ENCODE peak calls at places on chromosomes 16 and 17, in seven cellular contexts. D is mesothelial cell of epicardium, Q is body of pancreas, U is upper lobe of right lung, X is heart left ventricle, K is IMR-90, S is fibroblast of pulmonary artery. E is an unnamed sample.

GRCh38 chr16:49442805-49443204 is 69.2 kb downstream of the C16orf78 start:
- DNase-seq in D (no peak), Q (no peak), U (no peak), X (no peak), K (no peak), S (no peak), E (no peak)

GRCh38 chr16:3088450-3088849 is 10.6 kb downstream of the ZSCAN10 start:
- DNase-seq in D (no peak), Q (no peak), U (no peak), X (no peak), K (no peak), S (no peak), E (no peak)

GRCh38 chr16:55710466-55710865 is 54.7 kb downstream of the SLC6A2 start:
- DNase-seq in D (no peak), Q (no peak), U (no peak), X (no peak), K (no peak), S (peak), E (no peak)

GRCh38 chr16:74760007-74760767 is 14.4 kb downstream of the FA2H start:
- DNase-seq in D (no peak), Q (no peak), U (peak), X (no peak), K (peak), S (no peak), E (no peak)

GRCh38 chr16:82124651-82125050 is 45.4 kb downstream of the MPHOSPH6 start:
- DNase-seq in D (no peak), Q (no peak), U (no peak), X (no peak), K (no peak), S (no peak), E (no peak)

GRCh38 chr16:80735846-80736245 is 68.6 kb downstream of the CDYL2 start:
- DNase-seq in D (no peak), Q (no peak), U (no peak), X (no peak), K (no peak), S (no peak), E (no peak)

GRCh38 chr17:47119746-47120520 is 69.2 kb downstream of the CDC27 start:
- DNase-seq in D (no peak), Q (no peak), U (no peak), X (no peak), K (peak), S (peak), E (no peak)

GRCh38 chr17:75501378-75502071 is 13.8 kb downstream of the CASKIN2 start:
- DNase-seq in D (no peak), Q (no peak), U (no peak), X (peak), K (no peak), S (no peak), E (no peak)

GRCh38 chr16:68564367-68564985 is 25.4 kb downstream of the ZFP90 start:
- DNase-seq in D (no peak), Q (no peak), U (no peak), X (no peak), K (peak), S (peak), E (no peak)

GRCh38 chr16:88309905-88310259 is 72.9 kb upstream of the ZNF469 start:
- DNase-seq in D (no peak), Q (no peak), U (no peak), X (no peak), K (no peak), S (no peak), E (no peak)

GRCh38 chr17:48333034-48333491 is 97.0 kb downstream of the SKAP1 start:
- DNase-seq in D (no peak), Q (no peak), U (no peak), X (no peak), K (peak), S (peak), E (no peak)

GRCh38 chr16:47925811-47926460 is 229.9 kb downstream of the ABCC12 start:
- DNase-seq in D (no peak), Q (no peak), U (no peak), X (no peak), K (peak), S (no peak), E (no peak)

GRCh38 chr17:38730526-38731379 is 612 bp downstream of the CISD3 start:
- DNase-seq in D (peak), Q (peak), U (peak), X (peak), K (peak), S (peak), E (peak)

GRCh38 chr17:33712120-33712519 is 419.0 kb upstream of the ASIC2 start:
- DNase-seq in D (no peak), Q (no peak), U (no peak), X (no peak), K (no peak), S (no peak), E (no peak)

GRCh38 chr17:45298546-45299285 is 18.1 kb downstream of the MAP3K14 start:
- DNase-seq in D (no peak), Q (no peak), U (no peak), X (no peak), K (no peak), S (no peak), E (no peak)

GRCh38 chr16:55437627-55438026 is 41.4 kb upstream of the MMP2 start:
- DNase-seq in D (no peak), Q (no peak), U (no peak), X (no peak), K (peak), S (peak), E (no peak)

GRCh38 chr17:55726440-55726839 is 3.8 kb upstream of the TMEM100 start:
- DNase-seq in D (no peak), Q (no peak), U (no peak), X (peak), K (peak), S (peak), E (no peak)

GRCh38 chr17:40857535-40857934 is 9.5 kb downstream of the KRT12 start:
- DNase-seq in D (no peak), Q (no peak), U (no peak), X (no peak), K (peak), S (no peak), E (no peak)

GRCh38 chr17:4232168-4232813 is 31.5 kb downstream of the ANKFY1 start:
- DNase-seq in D (no peak), Q (no peak), U (no peak), X (no peak), K (peak), S (peak), E (no peak)

GRCh38 chr16:24950275-24950674 is 64.9 kb downstream of the ARHGAP17 start:
- DNase-seq in D (no peak), Q (no peak), U (no peak), X (no peak), K (peak), S (peak), E (no peak)

GRCh38 chr17:50356892-50357510 is 11.1 kb downstream of the XYLT2 start:
- DNase-seq in D (no peak), Q (no peak), U (no peak), X (no peak), K (no peak), S (no peak), E (no peak)

GRCh38 chr17:73595068-73595865 is 49.0 kb downstream of the SDK2 start:
- DNase-seq in D (peak), Q (no peak), U (peak), X (peak), K (no peak), S (no peak), E (peak)

GRCh38 chr16:85381738-85382592 is 231.2 kb upstream of the GSE1 start:
- DNase-seq in D (no peak), Q (no peak), U (no peak), X (no peak), K (peak), S (no peak), E (no peak)

GRCh38 chr16:80844368-80844767 is 40.0 kb upstream of the CDYL2 start:
- DNase-seq in D (no peak), Q (no peak), U (no peak), X (no peak), K (no peak), S (no peak), E (no peak)

DNA sequence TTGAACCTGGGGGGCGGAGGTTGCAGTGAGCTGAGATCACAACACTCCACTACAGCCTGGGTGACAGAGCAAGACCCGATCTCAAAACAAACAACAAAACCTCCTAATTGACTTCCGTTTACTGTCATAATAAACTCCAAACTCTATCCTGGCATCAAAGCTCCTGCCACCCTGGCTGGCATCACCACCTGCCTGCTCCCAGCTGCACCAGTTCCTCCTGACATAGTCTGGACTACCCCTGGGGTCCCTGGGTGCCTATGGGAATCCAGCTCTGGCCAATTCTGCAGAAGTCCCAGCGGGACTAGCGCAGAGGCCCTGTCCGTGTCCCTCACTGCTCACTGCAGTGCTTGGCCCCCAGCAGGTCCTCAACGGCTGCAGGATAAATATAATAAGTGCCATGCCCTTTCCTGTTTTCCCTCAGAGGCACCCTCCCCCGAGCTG is 725 bp downstream of the NTHL1 start:
- DNase-seq in D (no peak), Q (no peak), U (no peak), X (no peak), K (no peak), S (no peak), E (no peak)
- TF ChIP-seq CTCF in D (no peak), Q (no peak), U (no peak), X (no peak), K (peak), S (no peak), E (no peak)

GRCh38 chr17:19303367-19303776 is 59.2 kb downstream of the B9D1 start:
- DNase-seq in D (no peak), Q (no peak), U (peak), X (no peak), K (no peak), S (no peak), E (no peak)
- TF ChIP-seq CTCF in D (no peak), Q (no peak), U (no peak), X (no peak), K (no peak), S (no peak), E (no peak)

DNA sequence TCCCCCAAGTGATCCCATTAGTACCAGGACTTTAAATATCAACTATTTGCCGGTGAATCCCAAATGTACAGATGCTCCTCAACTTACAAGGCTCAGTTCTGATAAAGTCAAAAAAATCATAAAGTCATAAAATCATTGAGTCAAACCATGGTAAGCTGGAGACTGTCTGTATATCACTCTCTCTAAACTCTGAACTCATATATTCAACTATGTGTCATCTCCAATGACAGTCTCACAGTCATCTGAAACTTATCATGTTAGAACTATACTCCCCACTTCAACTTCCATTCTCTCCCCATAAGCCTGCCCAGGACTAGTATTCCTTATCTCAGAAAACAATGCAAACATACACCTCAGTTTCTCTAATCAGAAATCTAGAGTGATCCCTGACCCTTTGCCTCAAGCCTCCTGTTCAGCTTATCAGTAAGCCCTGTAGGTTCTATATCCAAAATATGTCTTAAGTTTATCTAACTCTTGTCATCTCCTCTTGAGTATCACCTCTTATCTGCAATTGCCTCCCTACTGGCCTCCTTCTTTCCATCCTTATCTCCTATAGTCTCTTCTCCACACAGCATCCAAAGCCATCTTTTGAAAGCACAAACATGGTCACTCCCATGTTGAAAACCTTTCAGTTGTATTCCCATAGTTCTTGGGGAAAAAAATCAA is 55.0 kb downstream of the SSH2 start:
- DNase-seq in D (no peak), Q (no peak), U (no peak), X (no peak), K (no peak), S (no peak), E (no peak)
- TF ChIP-seq CTCF in D (no peak), Q (no peak), U (no peak), X (no peak), K (no peak), S (no peak), E (no peak)

GRCh38 chr16:1771864-1772361 is 570 bp upstream of the NME3 start:
- DNase-seq in D (no peak), Q (no peak), U (no peak), X (no peak), K (no peak), S (no peak), E (no peak)

GRCh38 chr16:1772362-1772907 is at the start of gene EME2:
- DNase-seq in D (no peak), Q (no peak), U (no peak), X (no peak), K (peak), S (no peak), E (peak)

GRCh38 chr16:1774456-1774795 is 1.5 kb upstream of the MRPS34 start:
- DNase-seq in D (no peak), Q (no peak), U (no peak), X (no peak), K (no peak), S (no peak), E (no peak)

GRCh38 chr16:1773703-1774455 is 945 bp upstream of the MRPS34 start:
- DNase-seq in D (no peak), Q (peak), U (no peak), X (peak), K (peak), S (no peak), E (peak)

DNA sequence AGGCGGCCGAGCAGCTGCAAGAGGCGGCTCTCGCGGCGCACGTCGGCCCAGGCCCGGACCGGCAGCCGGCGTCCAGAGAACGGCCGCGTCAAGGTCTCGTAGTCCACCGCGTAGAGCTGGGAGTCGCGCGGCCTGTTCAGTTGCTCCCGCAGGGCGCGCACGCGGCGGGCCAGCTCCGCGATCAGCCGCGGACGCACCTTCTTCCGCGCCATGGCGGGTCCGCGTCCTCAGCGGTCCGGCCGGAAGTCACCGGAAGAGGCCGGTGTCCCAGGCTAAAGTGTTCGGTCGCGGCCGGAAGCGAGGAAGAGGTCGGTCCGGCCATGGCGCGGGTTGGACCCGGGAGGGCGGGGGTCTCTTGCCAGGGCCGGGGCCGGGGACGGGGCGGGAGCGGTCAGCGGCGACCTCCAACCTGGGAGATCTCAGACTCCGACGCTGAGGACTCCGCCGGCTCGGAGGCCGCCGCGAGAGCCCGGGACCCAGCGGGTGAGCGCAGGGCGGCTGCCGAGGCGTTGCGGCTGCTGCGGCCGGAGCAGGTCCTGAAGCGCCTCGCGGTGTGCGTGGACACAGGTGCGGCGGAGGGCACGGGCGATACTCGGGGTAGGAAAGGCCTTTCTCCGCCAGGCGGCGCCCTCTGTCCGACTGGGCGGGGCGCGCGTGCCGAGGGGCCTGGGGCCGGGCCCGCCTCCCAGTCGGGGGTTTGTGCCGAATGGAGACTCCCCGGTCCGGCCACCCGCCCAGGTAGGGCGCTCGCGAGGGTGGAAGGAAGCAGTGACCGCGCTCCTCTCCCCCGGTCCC is at the start of gene MRPS34:
- DNase-seq in D (peak), Q (peak), U (peak), X (peak), K (peak), S (peak), E (peak)
- TF ChIP-seq CTCF in D (peak), Q (peak), U (peak), X (peak), K (peak), S (peak), E (peak)

GRCh38 chr16:70766176-70766575 is 34.8 kb downstream of the VAC14 start:
- DNase-seq in D (no peak), Q (no peak), U (no peak), X (peak), K (no peak), S (no peak), E (no peak)
- TF ChIP-seq CTCF in D (no peak), Q (no peak), U (no peak), X (no peak), K (no peak), S (no peak), E (no peak)

GRCh38 chr17:17134952-17135340 is 71.2 kb downstream of the PLD6 start:
- DNase-seq in D (no peak), Q (no peak), U (no peak), X (peak), K (no peak), S (no peak), E (no peak)

GRCh38 chr17:17140590-17140980 is 65.5 kb downstream of the PLD6 start:
- DNase-seq in D (no peak), Q (no peak), U (no peak), X (no peak), K (peak), S (peak), E (no peak)

GRCh38 chr17:17139972-17140589 is 66.1 kb downstream of the PLD6 start:
- DNase-seq in D (no peak), Q (no peak), U (no peak), X (no peak), K (no peak), S (no peak), E (no peak)

GRCh38 chr17:17141279-17141678 is 64.9 kb downstream of the PLD6 start:
- DNase-seq in D (no peak), Q (no peak), U (no peak), X (no peak), K (no peak), S (no peak), E (no peak)

GRCh38 chr17:17137731-17138585 is 68.2 kb downstream of the PLD6 start:
- DNase-seq in D (no peak), Q (no peak), U (no peak), X (no peak), K (no peak), S (no peak), E (no peak)
- TF ChIP-seq CTCF in D (no peak), Q (no peak), U (no peak), X (no peak), K (no peak), S (no peak), E (no peak)

DNA sequence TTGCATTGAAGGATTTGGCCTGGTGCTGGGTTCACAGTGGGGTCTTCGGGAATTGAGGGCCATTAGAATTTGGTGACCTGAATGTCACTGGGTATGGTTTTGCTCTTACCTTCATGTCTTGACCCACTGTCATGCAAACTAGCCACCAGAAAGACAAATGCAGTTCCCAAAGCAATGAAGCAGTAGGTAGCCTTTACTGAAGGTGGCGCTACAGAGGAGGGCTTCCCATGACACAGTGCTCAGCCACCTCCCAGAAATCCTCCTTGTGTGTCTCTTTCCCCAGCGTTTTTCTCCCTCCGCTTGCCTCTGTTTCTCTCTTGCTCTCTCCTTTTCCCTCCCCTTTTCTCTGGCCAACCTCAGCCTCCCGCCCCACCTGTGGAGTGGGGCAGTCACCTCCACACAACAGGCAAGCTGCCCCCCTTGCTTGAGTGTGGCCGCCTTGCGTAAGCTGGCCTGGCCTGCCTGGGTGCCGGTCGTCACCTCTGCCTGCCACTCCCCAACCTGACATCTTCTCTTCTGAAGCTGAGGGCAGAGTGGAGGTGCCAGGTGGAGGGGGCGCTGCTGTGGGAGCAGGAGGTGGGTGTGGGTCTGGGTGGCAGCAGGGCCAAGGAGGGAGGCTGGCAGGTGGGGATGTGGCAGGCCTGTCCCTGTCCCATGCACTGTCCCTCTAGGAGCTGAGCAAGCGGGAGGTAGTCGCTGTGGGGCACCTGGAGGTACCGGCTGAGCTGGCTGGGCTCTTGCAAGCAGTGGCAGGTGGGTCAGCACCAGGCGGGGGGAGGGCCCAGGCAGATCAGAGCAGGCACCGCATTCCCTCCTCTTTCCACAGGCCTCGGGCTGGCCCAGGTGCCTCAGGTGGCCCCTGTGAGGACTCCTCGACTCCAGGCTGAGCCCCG is 34.7 kb downstream of the MYO15A start:
- DNase-seq in D (no peak), Q (no peak), U (peak), X (no peak), K (peak), S (peak), E (peak)
- TF ChIP-seq CTCF in D (no peak), Q (no peak), U (peak), X (peak), K (peak), S (peak), E (no peak)

E was measured in activated CD8-positive, alpha-beta T cell treated with anti-CD3 and anti-CD28 coated beads for 36 hours.